ENCODE peak calls at places on chromosomes 16 and 17, in nine cellular contexts. One of them, this sample, is unnamed.

GRCh38 chr17:51651513-51652298 is 391.4 kb downstream of the UTP18 start:
- DNase-seq in heart right ventricle: no peak
- DNase-seq in foreskin fibroblast: no peak
- DNase-seq in upper lobe of right lung: no peak
- DNase-seq in left lung: no peak
- DNase-seq in lower leg skin: no peak
- DNase-seq in tibial artery: no peak
- DNase-seq in esophagus muscularis mucosa: no peak
- DNase-seq in BE2C: no peak
- DNase-seq in this sample: no peak

GRCh38 chr17:55264640-55265298 is at the start of gene HLF:
- DNase-seq in foreskin fibroblast: peak; percentile 69
- DNase-seq in esophagus muscularis mucosa: peak; percentile 93
- DNase-seq in heart right ventricle: peak; percentile 82
- DNase-seq in BE2C: peak; percentile 85
- DNase-seq in lower leg skin: peak; percentile 94
- DNase-seq in left lung: peak; percentile 73
- DNase-seq in tibial artery: peak; percentile 91
- DNase-seq in upper lobe of right lung: peak; percentile 87
- DNase-seq in this sample: no peak

GRCh38 chr17:29585080-29585751 is 4.2 kb downstream of the GIT1 start:
- DNase-seq in foreskin fibroblast: no peak
- DNase-seq in tibial artery: peak; percentile 67
- DNase-seq in lower leg skin: no peak
- DNase-seq in left lung: no peak
- DNase-seq in BE2C: no peak
- DNase-seq in heart right ventricle: peak; percentile 72
- DNase-seq in esophagus muscularis mucosa: no peak
- DNase-seq in upper lobe of right lung: no peak
- DNase-seq in this sample: no peak

GRCh38 chr16:426115-426905 is 861 bp downstream of the RAB11FIP3 start:
- DNase-seq in esophagus muscularis mucosa: no peak
- DNase-seq in left lung: no peak
- DNase-seq in heart right ventricle: peak; percentile 14
- DNase-seq in tibial artery: peak; percentile 68
- DNase-seq in BE2C: no peak
- DNase-seq in foreskin fibroblast: no peak
- DNase-seq in lower leg skin: peak; percentile 90
- DNase-seq in upper lobe of right lung: no peak
- DNase-seq in this sample: no peak

GRCh38 chr16:57045694-57046381 is 46.5 kb upstream of the CPNE2 start:
- DNase-seq in lower leg skin: peak; percentile 94
- DNase-seq in upper lobe of right lung: no peak
- DNase-seq in esophagus muscularis mucosa: no peak
- DNase-seq in tibial artery: peak; percentile 83
- DNase-seq in heart right ventricle: peak; percentile 71
- DNase-seq in left lung: no peak
- DNase-seq in foreskin fibroblast: peak; percentile 59
- DNase-seq in BE2C: peak; percentile 80
- DNase-seq in this sample: no peak

GRCh38 chr16:67302882-67303434 is 23.6 kb downstream of the KCTD19 start:
- DNase-seq in left lung: no peak
- DNase-seq in BE2C: no peak
- DNase-seq in upper lobe of right lung: no peak
- DNase-seq in tibial artery: peak; percentile 52
- DNase-seq in foreskin fibroblast: no peak
- DNase-seq in lower leg skin: peak; percentile 40
- DNase-seq in heart right ventricle: no peak
- DNase-seq in esophagus muscularis mucosa: no peak
- DNase-seq in this sample: no peak

GRCh38 chr17:28716740-28717577 is 709 bp downstream of the RAB34 start:
- DNase-seq in foreskin fibroblast: peak; percentile 20
- DNase-seq in left lung: no peak
- DNase-seq in esophagus muscularis mucosa: no peak
- DNase-seq in BE2C: no peak
- DNase-seq in upper lobe of right lung: peak; percentile 80
- DNase-seq in tibial artery: peak; percentile 75
- DNase-seq in heart right ventricle: no peak
- DNase-seq in lower leg skin: peak; percentile 91
- DNase-seq in this sample: no peak

GRCh38 chr16:2147981-2148671 is at the start of gene RAB26:
- DNase-seq in upper lobe of right lung: peak; percentile 93
- DNase-seq in tibial artery: peak; percentile 92
- DNase-seq in foreskin fibroblast: peak; percentile 50
- DNase-seq in heart right ventricle: peak; percentile 84
- DNase-seq in esophagus muscularis mucosa: no peak
- DNase-seq in lower leg skin: peak; percentile 95
- DNase-seq in left lung: peak; percentile 85
- DNase-seq in BE2C: peak; percentile 94
- DNase-seq in this sample: no peak

GRCh38 chr17:62165378-62165722 is 100.3 kb upstream of the MED13 start:
- DNase-seq in BE2C: no peak
- DNase-seq in esophagus muscularis mucosa: no peak
- DNase-seq in left lung: no peak
- DNase-seq in tibial artery: no peak
- DNase-seq in heart right ventricle: no peak
- DNase-seq in lower leg skin: no peak
- DNase-seq in foreskin fibroblast: no peak
- DNase-seq in upper lobe of right lung: no peak
- DNase-seq in this sample: no peak

GRCh38 chr17:37405955-37406634 is 541 bp downstream of the ACACA start:
- DNase-seq in lower leg skin: no peak
- DNase-seq in foreskin fibroblast: no peak
- DNase-seq in left lung: no peak
- DNase-seq in BE2C: no peak
- DNase-seq in tibial artery: no peak
- DNase-seq in upper lobe of right lung: no peak
- DNase-seq in heart right ventricle: no peak
- DNase-seq in esophagus muscularis mucosa: peak; percentile 93
- DNase-seq in this sample: no peak

GRCh38 chr17:80023261-80024205 is 12.1 kb downstream of the TBC1D16 start:
- DNase-seq in upper lobe of right lung: no peak
- DNase-seq in lower leg skin: no peak
- DNase-seq in foreskin fibroblast: no peak
- DNase-seq in heart right ventricle: no peak
- DNase-seq in tibial artery: no peak
- DNase-seq in BE2C: no peak
- DNase-seq in esophagus muscularis mucosa: no peak
- DNase-seq in left lung: no peak
- DNase-seq in this sample: no peak
- H3K4me3 ChIP-seq in upper lobe of right lung: no peak overlapping the region
- H3K4me3 ChIP-seq in lower leg skin: no peak overlapping the region
- H3K4me3 ChIP-seq in foreskin fibroblast: no peak overlapping the region
- H3K4me3 ChIP-seq in heart right ventricle: peak overlapping the region; percentile 7
- H3K4me3 ChIP-seq in tibial artery: peak overlapping the region; percentile 0
- H3K4me3 ChIP-seq in BE2C: no peak overlapping the region
- H3K4me3 ChIP-seq in esophagus muscularis mucosa: peak overlapping the region; percentile 30
- H3K4me3 ChIP-seq in left lung: no peak overlapping the region
- H3K4me3 ChIP-seq in this sample: no peak overlapping the region

GRCh38 chr16:84914273-84914672 is 94.5 kb downstream of the CRISPLD2 start:
- DNase-seq in heart right ventricle: no peak
- DNase-seq in esophagus muscularis mucosa: no peak
- DNase-seq in upper lobe of right lung: no peak
- DNase-seq in tibial artery: peak; percentile 82
- DNase-seq in left lung: no peak
- DNase-seq in foreskin fibroblast: no peak
- DNase-seq in BE2C: no peak
- DNase-seq in lower leg skin: no peak
- DNase-seq in this sample: no peak
- TF ChIP-seq CTCF in heart right ventricle: no peak
- TF ChIP-seq CTCF in esophagus muscularis mucosa: no peak
- TF ChIP-seq CTCF in upper lobe of right lung: no peak
- TF ChIP-seq CTCF in tibial artery: no peak
- TF ChIP-seq CTCF in left lung: no peak
- TF ChIP-seq CTCF in foreskin fibroblast: no peak
- TF ChIP-seq CTCF in BE2C: no peak
- TF ChIP-seq CTCF in lower leg skin: no peak
- TF ChIP-seq CTCF in this sample: no peak

GRCh38 chr16:11229906-11230305 is 26.1 kb downstream of the SOCS1 start:
- DNase-seq in upper lobe of right lung: no peak
- DNase-seq in BE2C: no peak
- DNase-seq in lower leg skin: no peak
- DNase-seq in left lung: no peak
- DNase-seq in esophagus muscularis mucosa: no peak
- DNase-seq in tibial artery: no peak
- DNase-seq in heart right ventricle: no peak
- DNase-seq in foreskin fibroblast: no peak
- DNase-seq in this sample: no peak

GRCh38 chr16:11229432-11229831 is 26.6 kb downstream of the SOCS1 start:
- DNase-seq in upper lobe of right lung: no peak
- DNase-seq in left lung: no peak
- DNase-seq in esophagus muscularis mucosa: no peak
- DNase-seq in tibial artery: no peak
- DNase-seq in foreskin fibroblast: no peak
- DNase-seq in heart right ventricle: no peak
- DNase-seq in BE2C: no peak
- DNase-seq in lower leg skin: no peak
- DNase-seq in this sample: no peak

GRCh38 chr16:11224894-11225676 is 30.9 kb downstream of the SOCS1 start:
- DNase-seq in esophagus muscularis mucosa: no peak
- DNase-seq in heart right ventricle: no peak
- DNase-seq in lower leg skin: peak; percentile 87
- DNase-seq in tibial artery: no peak
- DNase-seq in BE2C: no peak
- DNase-seq in upper lobe of right lung: peak; percentile 68
- DNase-seq in foreskin fibroblast: no peak
- DNase-seq in left lung: no peak
- DNase-seq in this sample: no peak

GRCh38 chr16:11224096-11224893 is 31.7 kb downstream of the SOCS1 start:
- DNase-seq in heart right ventricle: peak; percentile 23
- DNase-seq in upper lobe of right lung: peak; percentile 90
- DNase-seq in BE2C: no peak
- DNase-seq in lower leg skin: peak; percentile 95
- DNase-seq in esophagus muscularis mucosa: peak; percentile 95
- DNase-seq in foreskin fibroblast: no peak
- DNase-seq in left lung: peak; percentile 89
- DNase-seq in tibial artery: peak; percentile 87
- DNase-seq in this sample: no peak

DNA sequence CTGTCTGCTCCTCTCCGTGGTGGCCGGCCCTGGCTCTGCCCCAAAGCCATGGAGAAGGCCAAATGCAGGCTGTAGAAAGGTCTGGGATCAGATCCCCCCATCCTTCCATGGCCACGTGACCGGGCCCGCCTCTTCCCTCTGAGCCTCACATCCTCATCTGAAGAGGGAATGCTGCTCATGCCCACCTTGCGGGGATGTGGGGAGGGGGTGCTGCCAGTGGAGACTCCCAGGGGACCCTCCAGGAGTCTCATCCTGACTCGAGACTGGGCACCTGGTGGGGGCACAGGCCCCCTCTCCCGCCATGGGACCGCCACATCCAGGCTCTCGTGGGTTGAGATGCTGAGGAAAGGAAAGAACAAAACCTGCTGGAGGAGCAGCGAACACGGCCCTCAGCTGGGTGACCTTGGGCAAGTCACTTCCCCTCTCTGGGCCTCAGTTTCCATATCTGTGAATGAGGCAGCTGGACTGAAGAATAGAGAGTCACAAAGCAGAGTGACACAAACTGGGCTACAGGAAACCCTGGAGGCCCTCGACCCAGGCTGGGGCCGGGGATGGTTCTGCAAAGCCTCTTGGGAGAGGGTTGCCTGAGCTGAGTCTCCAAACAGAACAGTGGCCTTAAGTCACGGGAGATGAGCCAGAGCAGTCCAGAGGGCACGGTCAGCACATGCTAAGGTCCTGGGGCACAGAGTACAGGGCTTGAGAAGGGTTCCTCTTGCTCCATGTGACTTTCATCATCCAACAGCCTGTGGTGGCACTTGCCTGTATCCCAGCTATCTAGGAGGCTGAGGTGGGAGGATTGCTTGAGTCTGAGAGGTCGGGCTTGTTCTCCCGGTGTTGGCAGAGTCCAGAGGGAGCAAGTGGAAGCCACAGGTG is 30.1 kb downstream of the SOCS1 start:
- DNase-seq in esophagus muscularis mucosa: no peak
- DNase-seq in heart right ventricle: no peak
- DNase-seq in left lung: no peak
- DNase-seq in lower leg skin: peak; percentile 85
- DNase-seq in foreskin fibroblast: no peak
- DNase-seq in tibial artery: no peak
- DNase-seq in upper lobe of right lung: no peak
- DNase-seq in BE2C: no peak
- DNase-seq in this sample: no peak
- H3K4me3 ChIP-seq in esophagus muscularis mucosa: no peak overlapping the region
- H3K4me3 ChIP-seq in heart right ventricle: no peak overlapping the region
- H3K4me3 ChIP-seq in left lung: no peak overlapping the region
- H3K4me3 ChIP-seq in lower leg skin: no peak overlapping the region
- H3K4me3 ChIP-seq in foreskin fibroblast: no peak overlapping the region
- H3K4me3 ChIP-seq in tibial artery: peak overlapping the region; percentile 28
- H3K4me3 ChIP-seq in upper lobe of right lung: no peak overlapping the region
- H3K4me3 ChIP-seq in BE2C: no peak overlapping the region
- H3K4me3 ChIP-seq in this sample: no peak overlapping the region

GRCh38 chr17:63999680-64000531 is 1.8 kb downstream of the PRR29 start:
- DNase-seq in left lung: no peak
- DNase-seq in esophagus muscularis mucosa: no peak
- DNase-seq in tibial artery: peak; percentile 47
- DNase-seq in heart right ventricle: no peak
- DNase-seq in BE2C: no peak
- DNase-seq in foreskin fibroblast: no peak
- DNase-seq in lower leg skin: peak; percentile 69
- DNase-seq in upper lobe of right lung: no peak
- DNase-seq in this sample: no peak
- TF ChIP-seq CTCF in left lung: no peak
- TF ChIP-seq CTCF in esophagus muscularis mucosa: no peak
- TF ChIP-seq CTCF in tibial artery: no peak
- TF ChIP-seq CTCF in heart right ventricle: no peak
- TF ChIP-seq CTCF in BE2C: no peak
- TF ChIP-seq CTCF in foreskin fibroblast: no peak
- TF ChIP-seq CTCF in lower leg skin: peak; percentile 17
- TF ChIP-seq CTCF in upper lobe of right lung: no peak
- TF ChIP-seq CTCF in this sample: no peak